ENCODE peak calls at places on chromosome 19, in four cellular contexts. X is GM13976, C is choroid plexus epithelial cell, I is MCF 10A. W is an unnamed sample.
A peak's percentile ranks its signal among the peaks of the same experiment; 100 is the strongest.

GRCh38 chr19:13841339-13842293 is 35.3 kb upstream of the NANOS3 start:
- DNase-seq in C (no peak), X (no peak), I (peak; percentile 91), W (no peak)

GRCh38 chr19:12545267-12545666 is 6.0 kb downstream of the ZNF564 start:
- DNase-seq in I (no peak), C (no peak), X (no peak), W (no peak)

GRCh38 chr19:1277061-1277460 is 1.7 kb downstream of the FAM174C start:
- DNase-seq in I (no peak), C (no peak), X (no peak), W (no peak)

GRCh38 chr19:35154535-35155406 is at the start of gene FXYD5:
- DNase-seq in I (peak; percentile 82), C (peak; percentile 68), X (peak; percentile 86), W (peak; percentile 80)

GRCh38 chr19:33946535-33947323 is 150.1 kb downstream of the KCTD15 start:
- DNase-seq in C (no peak), X (no peak), I (no peak), W (no peak)

GRCh38 chr19:55080915-55081772 is 5.5 kb downstream of the EPS8L1 start:
- DNase-seq in X (peak; percentile 98), I (no peak), C (peak; percentile 78), W (peak; percentile 97)

GRCh38 chr19:19599190-19599535 is 19.3 kb downstream of the PBX4 start:
- DNase-seq in X (no peak), C (no peak), I (no peak), W (no peak)

GRCh38 chr19:45442927-45443461 is 19.3 kb upstream of the ERCC1 start:
- DNase-seq in C (peak; percentile 61), X (no peak), I (peak; percentile 30), W (no peak)

GRCh38 chr19:44792286-44792685 is 14.6 kb downstream of the CBLC start:
- DNase-seq in C (no peak), I (no peak), X (no peak), W (peak; percentile 32)

GRCh38 chr19:4847190-4847973 is 15.9 kb upstream of the TICAM1 start:
- DNase-seq in X (no peak), C (no peak), I (no peak), W (no peak)

DNA sequence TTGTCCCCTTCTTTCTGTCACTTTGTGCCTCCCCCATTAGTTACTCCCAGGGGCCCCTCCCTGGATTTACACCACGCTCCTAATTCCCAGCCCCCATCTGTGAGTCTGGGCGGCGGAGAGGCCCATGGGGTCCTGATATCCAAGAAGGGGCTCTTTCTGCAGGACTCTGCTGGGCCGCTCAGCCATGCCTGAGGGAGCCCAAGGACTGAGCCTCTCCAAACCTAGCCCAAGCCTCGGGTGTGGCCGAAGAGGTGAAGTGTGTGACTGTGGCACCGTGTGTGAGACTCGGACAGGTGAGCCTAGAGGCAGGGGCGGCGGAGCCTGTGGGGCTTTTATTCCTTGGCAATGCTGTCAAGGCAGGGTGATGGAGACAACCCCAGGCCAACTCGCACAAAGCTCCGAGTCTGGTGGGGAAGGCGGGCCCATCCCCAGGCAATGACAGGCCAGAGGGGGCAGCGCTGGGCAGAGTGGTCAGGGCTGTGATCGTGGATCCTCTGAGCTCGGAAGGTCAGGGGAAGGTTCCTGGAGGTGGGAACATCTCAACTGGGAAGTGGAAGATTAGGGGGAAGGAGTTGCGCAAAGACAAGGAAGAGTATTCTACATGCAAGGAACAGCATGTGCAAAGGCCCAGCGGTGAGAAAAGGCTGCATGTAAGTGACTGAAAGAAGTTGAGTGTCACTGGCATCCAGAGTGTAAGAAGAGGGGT is 1.6 kb downstream of the PLEKHG2 start:
- DNase-seq in X (no peak), I (no peak), C (no peak), W (no peak)
- TF ChIP-seq CTCF in X (peak; percentile 15), I (no peak), C (peak; percentile 35), W (peak; percentile 29)

GRCh38 chr19:21256722-21257121 is 72.5 kb downstream of the ZNF708 start:
- DNase-seq in C (peak; percentile 44), I (peak; percentile 0), X (no peak), W (no peak)
- TF ChIP-seq CTCF in C (peak; percentile 36), I (no peak), X (peak; percentile 14), W (no peak)

GRCh38 chr19:48844472-48844871 is 8.2 kb upstream of the HSD17B14 start:
- DNase-seq in X (no peak), I (peak; percentile 27), C (peak; percentile 65), W (no peak)
- TF ChIP-seq CTCF in X (no peak), I (no peak), C (peak; percentile 21), W (no peak)

GRCh38 chr19:40570313-40571004 is 6.2 kb upstream of the SHKBP1 start:
- DNase-seq in I (peak; percentile 100), C (peak; percentile 100), X (peak; percentile 99), W (peak; percentile 98)

GRCh38 chr19:40571005-40571318 is 5.7 kb upstream of the SHKBP1 start:
- DNase-seq in C (no peak), I (no peak), X (no peak), W (no peak)

GRCh38 chr19:40575326-40575725 is 1.3 kb upstream of the SHKBP1 start:
- DNase-seq in C (no peak), X (no peak), I (no peak), W (no peak)

GRCh38 chr19:40567750-40568494 is 8.8 kb upstream of the SHKBP1 start:
- DNase-seq in X (no peak), I (no peak), C (no peak), W (no peak)

GRCh38 chr19:40571831-40572495 is 4.7 kb upstream of the SHKBP1 start:
- DNase-seq in X (no peak), C (no peak), I (no peak), W (no peak)
- TF ChIP-seq CTCF in X (no peak), C (no peak), I (no peak), W (no peak)

DNA sequence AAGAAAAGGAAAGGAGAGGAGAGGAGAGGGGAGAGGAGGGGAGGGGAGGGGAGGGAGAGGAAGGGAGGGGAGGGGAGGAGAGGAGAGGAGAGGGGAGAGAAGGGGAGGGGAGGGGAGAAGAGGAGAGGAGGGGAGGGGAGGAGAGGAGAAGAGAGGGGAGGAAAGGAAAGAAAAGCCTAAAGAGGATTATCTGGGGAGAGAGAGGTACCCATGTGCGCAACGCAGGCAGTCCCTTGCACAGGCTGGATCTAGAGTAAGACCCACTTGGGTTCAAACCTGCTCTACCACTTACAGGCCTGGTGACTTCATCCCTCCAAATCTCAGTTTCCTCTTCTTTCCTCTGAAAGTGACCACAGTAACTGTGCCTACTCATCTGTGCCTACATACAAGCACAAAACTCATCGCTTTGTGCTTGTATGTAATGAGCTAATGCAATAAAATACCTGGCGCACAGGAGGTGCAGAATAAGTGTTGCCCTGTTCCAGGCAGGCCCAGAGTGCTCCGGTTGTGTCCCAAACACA is 753 bp upstream of the MAP1S start:
- DNase-seq in C (no peak), I (no peak), X (no peak), W (no peak)
- TF ChIP-seq CTCF in C (no peak), I (no peak), X (no peak), W (no peak)

GRCh38 chr19:3253270-3253669 is 28.8 kb downstream of the CELF5 start:
- DNase-seq in I (no peak), C (peak; percentile 29), X (no peak), W (no peak)
- TF ChIP-seq CTCF in I (no peak), C (peak; percentile 5), X (no peak), W (no peak)

W was measured in GM10248.